ENCODE peak calls at places on chromosomes 13 and 19, in seven cellular contexts. Q is HFFc6, K is thoracic aorta, G is thyroid gland, J is testis, B is body of pancreas, W is fibroblast of pulmonary artery. A is an unnamed sample.

GRCh38 chr13:62483774-62484173 is 1068.1 kb upstream of the PCDH20 start:
- DNase-seq in Q (no peak), K (no peak), G (no peak), J (no peak), B (no peak), W (peak; percentile 5), A (no peak)

GRCh38 chr13:101875091-101875490 is 422.6 kb downstream of the ITGBL1 start:
- DNase-seq in Q (no peak), K (no peak), G (no peak), J (no peak), B (no peak), W (no peak), A (no peak)

GRCh38 chr19:16836115-16836905 is 7.1 kb downstream of the SIN3B start:
- DNase-seq in Q (no peak), K (no peak), G (no peak), J (peak; percentile 81), B (no peak), W (no peak), A (no peak)

GRCh38 chr19:46303702-46304397 is 7.0 kb downstream of the HIF3A start:
- DNase-seq in Q (no peak), K (no peak), G (peak; percentile 52), J (peak; percentile 89), B (peak; percentile 80), W (peak; percentile 64), A (no peak)

GRCh38 chr13:88925954-88926353 is 1254.8 kb downstream of the SLITRK5 start:
- DNase-seq in Q (no peak), K (no peak), G (no peak), J (no peak), B (no peak), W (no peak), A (no peak)

GRCh38 chr19:40613669-40614594 is 12.8 kb downstream of the LTBP4 start:
- DNase-seq in Q (peak; percentile 68), K (no peak), G (peak; percentile 89), J (peak; percentile 85), B (peak; percentile 60), W (peak; percentile 86), A (no peak)

GRCh38 chr19:58024661-58025060 is 9.2 kb upstream of the ZSCAN1 start:
- DNase-seq in Q (no peak), K (no peak), G (no peak), J (no peak), B (no peak), W (no peak), A (no peak)

GRCh38 chr19:45922281-45922680 is 7.7 kb upstream of the NANOS2 start:
- DNase-seq in Q (no peak), K (no peak), G (no peak), J (no peak), B (no peak), W (peak; percentile 20), A (no peak)

GRCh38 chr19:36573948-36574726 is 1.0 kb upstream of the ZNF529 start:
- DNase-seq in Q (peak; percentile 20), K (no peak), G (peak; percentile 25), J (peak; percentile 31), B (peak; percentile 20), W (peak; percentile 36), A (no peak)

GRCh38 chr13:110925023-110925608 is 10.2 kb upstream of the ANKRD10 start:
- DNase-seq in Q (no peak), K (no peak), G (no peak), J (no peak), B (no peak), W (peak; percentile 15), A (no peak)

GRCh38 chr19:48250290-48251025 is 5.3 kb downstream of the CARD8 start:
- DNase-seq in Q (no peak), K (no peak), G (no peak), J (no peak), B (no peak), W (no peak), A (no peak)

GRCh38 chr19:10228393-10228792 is 2.7 kb downstream of the S1PR2 start:
- DNase-seq in Q (no peak), K (no peak), G (no peak), J (no peak), B (no peak), W (no peak), A (no peak)

GRCh38 chr19:4987692-4988370 is 18.9 kb downstream of the KDM4B start:
- DNase-seq in Q (no peak), K (no peak), G (no peak), J (no peak), B (no peak), W (peak; percentile 48), A (no peak)

GRCh38 chr19:13024958-13025653 is 29.8 kb downstream of the NFIX start:
- DNase-seq in Q (no peak), K (no peak), G (peak; percentile 71), J (no peak), B (no peak), W (no peak), A (no peak)

GRCh38 chr19:19021115-19021514 is 12.2 kb downstream of the SUGP2 start:
- DNase-seq in Q (peak; percentile 82), K (no peak), G (no peak), J (no peak), B (no peak), W (peak; percentile 29), A (peak; percentile 69)

GRCh38 chr19:13077233-13077632 is 25.4 kb downstream of the LYL1 start:
- DNase-seq in Q (no peak), K (no peak), G (no peak), J (no peak), B (no peak), W (no peak), A (no peak)

GRCh38 chr13:77580748-77581147 is 45.2 kb downstream of the SCEL start:
- DNase-seq in Q (no peak), K (no peak), G (no peak), J (no peak), B (no peak), W (no peak), A (no peak)

GRCh38 chr19:10227215-10227971 is 3.7 kb downstream of the S1PR2 start:
- DNase-seq in Q (no peak), K (no peak), G (peak; percentile 61), J (peak; percentile 84), B (no peak), W (peak; percentile 36), A (peak; percentile 42)

GRCh38 chr19:51514866-51515481 is 13.4 kb upstream of the SIGLEC12 start:
- DNase-seq in Q (peak; percentile 58), K (no peak), G (peak; percentile 4), J (no peak), B (no peak), W (peak; percentile 69), A (peak; percentile 53)

GRCh38 chr13:110913911-110914292 is 967 bp downstream of the ANKRD10 start:
- DNase-seq in Q (no peak), K (no peak), G (no peak), J (no peak), B (no peak), W (no peak), A (no peak)

GRCh38 chr13:63189712-63190111 is 1774.1 kb upstream of the PCDH20 start:
- DNase-seq in Q (no peak), K (no peak), G (no peak), J (no peak), B (no peak), W (no peak), A (no peak)

GRCh38 chr19:2573916-2574315 is 98.0 kb downstream of the GADD45B start:
- DNase-seq in Q (no peak), K (no peak), G (no peak), J (no peak), B (no peak), W (no peak), A (no peak)

GRCh38 chr13:74683411-74683810 is 549.2 kb upstream of the KLF12 start:
- DNase-seq in Q (no peak), K (no peak), G (no peak), J (no peak), B (no peak), W (peak; percentile 22), A (no peak)

GRCh38 chr19:48988286-48988685 is 4.8 kb downstream of the GYS1 start:
- DNase-seq in Q (no peak), K (no peak), G (no peak), J (no peak), B (no peak), W (no peak), A (no peak)

GRCh38 chr19:19146865-19147264 is 8.6 kb upstream of the TMEM161A start:
- DNase-seq in Q (no peak), K (no peak), G (no peak), J (no peak), B (no peak), W (no peak), A (no peak)

GRCh38 chr19:5680083-5680436 is 256 bp downstream of the MICOS13 start:
- DNase-seq in Q (no peak), K (no peak), G (peak; percentile 47), J (no peak), B (no peak), W (peak; percentile 26), A (peak; percentile 59)

GRCh38 chr19:2549701-2550191 is 73.8 kb downstream of the GADD45B start:
- DNase-seq in Q (peak; percentile 76), K (no peak), G (peak; percentile 48), J (peak; percentile 54), B (peak; percentile 58), W (peak; percentile 98), A (peak; percentile 64)

GRCh38 chr19:1685046-1685445 is 32.6 kb upstream of the TCF3 start:
- DNase-seq in Q (no peak), K (no peak), G (no peak), J (no peak), B (no peak), W (no peak), A (no peak)

GRCh38 chr19:32287811-32288227 is 57.6 kb upstream of the ZNF507 start:
- DNase-seq in Q (peak; percentile 36), K (peak; percentile 11), G (peak; percentile 40), J (peak; percentile 85), B (peak; percentile 40), W (peak; percentile 82), A (peak; percentile 34)

GRCh38 chr19:41753159-41753558 is 2.2 kb upstream of the CEACAM6 start:
- DNase-seq in Q (peak; percentile 8), K (no peak), G (peak; percentile 54), J (peak; percentile 71), B (peak; percentile 68), W (peak; percentile 22), A (peak; percentile 15)

GRCh38 chr13:75512253-75512652 is 25.4 kb downstream of the COMMD6 start:
- DNase-seq in Q (no peak), K (no peak), G (no peak), J (no peak), B (no peak), W (no peak), A (no peak)

GRCh38 chr19:8466018-8466417 is 21.2 kb downstream of the HNRNPM start:
- DNase-seq in Q (no peak), K (no peak), G (no peak), J (no peak), B (no peak), W (no peak), A (peak; percentile 46)

GRCh38 chr19:17385878-17386611 is 8.0 kb downstream of the CCDC194 start:
- DNase-seq in Q (no peak), K (no peak), G (peak; percentile 43), J (peak; percentile 56), B (peak; percentile 53), W (peak; percentile 69), A (peak; percentile 75)

GRCh38 chr13:48210178-48210577 is 22.8 kb upstream of the ITM2B start:
- DNase-seq in Q (peak; percentile 67), K (no peak), G (no peak), J (no peak), B (no peak), W (peak; percentile 81), A (peak; percentile 35)

GRCh38 chr19:44582581-44583265 is 30.6 kb upstream of the IGSF23 start:
- DNase-seq in Q (peak; percentile 12), K (no peak), G (no peak), J (peak; percentile 41), B (peak; percentile 22), W (peak; percentile 48), A (peak; percentile 52)

A was measured in hepatic stellate cell.